ENCODE peak calls at places on chromosomes 12 and 14, in ten cellular contexts. V is endodermal cell, R is cardiac fibroblast, W is Calu3, X is foreskin keratinocyte, J is breast epithelium, P is dorsolateral prefrontal cortex, F is tibial artery, S is MCF 10A, O is K562. L is an unnamed sample.

GRCh38 chr12:111321317-111321716 is 47.6 kb downstream of the PHETA1 start:
- DNase-seq in S (no peak), W (no peak), O (no peak), V (no peak), R (no peak), P (no peak), X (no peak), J (no peak), F (no peak), L (no peak)

GRCh38 chr14:105436891-105437722 is 17.5 kb downstream of the MTA1 start:
- DNase-seq in R (no peak), P (no peak), O (no peak), X (peak; percentile 42), S (no peak), W (no peak), V (no peak), J (no peak), F (no peak), L (no peak)

GRCh38 chr12:65434737-65435136 is 156.3 kb downstream of the MSRB3 start:
- DNase-seq in J (no peak), F (no peak), P (no peak), R (no peak), W (no peak), S (no peak), X (no peak), O (no peak), V (no peak), L (no peak)

GRCh38 chr14:58151264-58151700 is 731 bp downstream of the ARMH4 start:
- DNase-seq in P (no peak), X (peak; percentile 20), F (no peak), J (no peak), R (no peak), V (no peak), O (no peak), S (no peak), W (peak; percentile 3), L (no peak)

GRCh38 chr12:87827638-87828264 is 201.4 kb downstream of the C12orf50 start:
- DNase-seq in X (peak; percentile 90), R (peak; percentile 66), J (no peak), S (peak; percentile 73), O (no peak), F (no peak), P (no peak), V (no peak), W (no peak), L (no peak)

GRCh38 chr12:12979151-12979550 is 20.9 kb downstream of the HEBP1 start:
- DNase-seq in F (no peak), O (no peak), S (no peak), R (peak; percentile 79), X (no peak), W (no peak), V (no peak), P (no peak), J (no peak), L (no peak)

GRCh38 chr12:121301876-121302275 is 5.4 kb upstream of the CAMKK2 start:
- DNase-seq in R (peak; percentile 57), X (no peak), V (no peak), W (no peak), O (no peak), P (no peak), J (no peak), S (no peak), F (no peak), L (no peak)

GRCh38 chr14:89851031-89851430 is 103.5 kb downstream of the EFCAB11 start:
- DNase-seq in V (no peak), O (no peak), P (no peak), S (no peak), R (no peak), F (no peak), W (no peak), X (no peak), J (no peak), L (no peak)

GRCh38 chr12:112537710-112538396 is 119.1 kb downstream of the PTPN11 start:
- DNase-seq in V (peak; percentile 91), J (no peak), X (peak; percentile 7), W (peak; percentile 75), S (no peak), R (peak; percentile 12), O (no peak), P (no peak), F (no peak), L (no peak)

GRCh38 chr12:1583421-1584078 is 10.8 kb downstream of the FBXL14 start:
- DNase-seq in R (peak; percentile 95), P (no peak), V (peak; percentile 89), X (peak; percentile 76), S (peak; percentile 84), J (no peak), F (peak; percentile 80), O (peak; percentile 69), W (peak; percentile 73), L (peak; percentile 77)

GRCh38 chr12:118342115-118342514 is 30.6 kb downstream of the TAOK3 start:
- DNase-seq in V (no peak), O (no peak), S (no peak), P (no peak), J (no peak), W (no peak), X (no peak), F (no peak), R (no peak), L (no peak)

GRCh38 chr12:54022960-54023884 is 5.0 kb upstream of the HOXC6 start:
- DNase-seq in S (no peak), R (no peak), O (no peak), W (no peak), J (no peak), P (no peak), X (peak; percentile 27), F (no peak), V (no peak), L (no peak)

GRCh38 chr12:54021006-54021405 is 7.2 kb upstream of the HOXC6 start:
- DNase-seq in S (no peak), W (no peak), O (no peak), R (no peak), J (no peak), P (no peak), F (no peak), X (no peak), V (peak; percentile 75), L (no peak)

GRCh38 chr12:54019924-54020586 is 8.2 kb upstream of the HOXC6 start:
- DNase-seq in W (no peak), F (peak; percentile 83), J (no peak), X (peak; percentile 22), O (no peak), S (peak; percentile 33), R (no peak), V (peak; percentile 49), P (no peak), L (no peak)

GRCh38 chr12:54020587-54020969 is 7.7 kb upstream of the HOXC6 start:
- DNase-seq in X (peak; percentile 24), O (no peak), J (no peak), F (no peak), S (no peak), W (no peak), R (no peak), P (no peak), V (no peak), L (no peak)

DNA sequence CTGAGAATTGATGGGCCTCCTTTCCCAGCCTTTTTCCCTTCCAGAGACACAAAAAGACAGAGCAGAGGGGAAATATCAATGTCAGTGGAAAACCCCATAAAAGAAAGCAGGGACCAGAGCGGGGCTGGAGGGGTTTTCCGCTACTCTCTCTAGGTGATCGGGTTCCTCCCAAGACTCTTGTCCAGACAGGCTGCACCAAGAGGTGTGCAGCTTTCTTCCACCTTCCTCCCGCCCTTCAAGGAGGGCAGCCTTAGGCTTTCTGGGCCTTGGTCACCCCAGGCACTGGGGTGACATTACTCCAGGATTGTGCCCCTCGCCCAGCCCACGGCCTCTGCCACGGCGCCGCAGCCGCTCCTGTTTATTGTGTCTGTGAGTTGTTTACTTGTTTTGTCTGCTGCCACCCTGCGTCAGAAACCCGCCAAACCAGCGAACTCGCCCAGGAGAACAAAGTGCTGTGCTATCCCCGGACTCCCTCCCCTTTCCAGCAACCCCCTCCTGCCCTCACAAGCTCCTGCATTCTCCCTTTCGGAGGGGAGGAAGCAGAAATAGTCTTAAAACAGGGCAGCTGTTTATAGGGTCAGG is 6.7 kb upstream of the HOXC6 start:
- DNase-seq in W (peak; percentile 32), O (peak; percentile 28), X (peak; percentile 77), S (no peak), P (no peak), V (peak; percentile 94), R (no peak), F (no peak), J (peak; percentile 59), L (no peak)
- TF ChIP-seq CTCF in W (no peak), O (peak; percentile 24), X (peak; percentile 69), S (peak; percentile 22), P (no peak), V (peak; percentile 65), R (no peak), F (no peak), J (peak; percentile 9), L (peak; percentile 34)

DNA sequence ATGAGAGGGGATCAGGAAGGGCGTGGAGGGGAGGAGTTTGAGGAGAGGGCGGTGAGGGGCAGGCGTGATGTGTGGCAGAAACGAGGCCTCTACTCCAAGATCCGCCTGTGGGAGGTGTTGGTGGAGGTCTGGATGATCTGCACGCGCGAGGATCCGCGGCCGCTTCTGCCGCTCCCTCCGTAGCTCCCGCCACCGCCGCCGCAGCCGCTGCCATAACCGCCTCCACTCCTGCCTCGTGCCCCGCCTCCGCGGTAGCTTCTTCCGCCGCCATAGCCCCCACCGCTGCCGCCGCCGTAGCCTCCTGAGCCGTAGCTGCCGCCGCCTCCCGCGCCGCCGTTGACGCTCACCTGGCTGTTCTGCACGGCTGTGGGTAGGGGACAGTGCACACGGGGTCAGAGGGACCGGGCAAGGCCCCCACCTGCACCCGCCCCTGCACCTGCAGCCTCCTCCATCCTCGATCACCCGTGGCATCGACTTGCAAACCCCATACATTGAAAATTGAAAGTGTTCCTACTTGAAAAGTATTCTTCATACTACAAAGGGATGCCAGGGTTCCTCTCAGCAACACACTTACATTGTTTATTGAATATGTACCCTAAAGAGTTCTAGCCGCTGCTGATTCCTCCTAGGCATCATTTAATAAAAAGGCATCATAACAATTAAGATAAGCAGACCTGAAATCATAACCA is 11.0 kb upstream of the KRT1 start:
- DNase-seq in O (peak; percentile 22), F (no peak), W (peak; percentile 13), R (no peak), V (peak; percentile 83), J (peak; percentile 49), P (no peak), S (no peak), X (no peak), L (no peak)
- TF ChIP-seq CTCF in O (no peak), F (no peak), W (no peak), R (no peak), V (no peak), J (no peak), P (no peak), S (no peak), X (no peak), L (no peak)

GRCh38 chr12:17992002-17992656 is 97.9 kb downstream of the RERGL start:
- DNase-seq in P (no peak), R (peak; percentile 64), W (peak; percentile 55), F (no peak), X (peak; percentile 13), S (peak; percentile 56), V (peak; percentile 80), J (no peak), O (peak; percentile 9), L (peak; percentile 21)
- TF ChIP-seq CTCF in P (peak; percentile 84), R (peak; percentile 79), W (peak; percentile 77), F (peak; percentile 61), X (peak; percentile 72), S (peak; percentile 61), V (peak; percentile 100), J (peak; percentile 35), O (peak; percentile 38), L (peak; percentile 71)

GRCh38 chr14:22500525-22500924 is 88.5 kb downstream of the DAD1 start:
- DNase-seq in J (no peak), X (no peak), V (no peak), F (no peak), W (no peak), P (no peak), S (no peak), R (no peak), O (no peak), L (no peak)
- TF ChIP-seq CTCF in J (no peak), X (no peak), V (peak; percentile 46), F (no peak), W (no peak), P (no peak), S (no peak), R (no peak), O (no peak), L (no peak)

L was measured in GM10248.